ENCODE peak calls at places on chromosomes 3 and 15, in six cellular contexts. One of them, this sample, is unnamed.

GRCh38 chr15:64865998-64866520 is 24.3 kb downstream of the PLEKHO2 start:
- DNase-seq in adrenal gland: no peak
- DNase-seq in ovary: peak; percentile 79
- DNase-seq in bronchial epithelial cell: no peak
- DNase-seq in sigmoid colon: no peak
- DNase-seq in CD8-positive, alpha-beta T cell: no peak
- DNase-seq in this sample: no peak

GRCh38 chr3:160801386-160802118 is 45.5 kb downstream of the PPM1L start:
- DNase-seq in ovary: no peak
- DNase-seq in CD8-positive, alpha-beta T cell: no peak
- DNase-seq in sigmoid colon: peak; percentile 82
- DNase-seq in adrenal gland: peak; percentile 85
- DNase-seq in bronchial epithelial cell: peak; percentile 18
- DNase-seq in this sample: peak; percentile 32

GRCh38 chr3:159796744-159797143 is 191.9 kb upstream of the IL12A start:
- DNase-seq in bronchial epithelial cell: peak; percentile 72
- DNase-seq in adrenal gland: no peak
- DNase-seq in CD8-positive, alpha-beta T cell: no peak
- DNase-seq in ovary: no peak
- DNase-seq in sigmoid colon: no peak
- DNase-seq in this sample: peak; percentile 52

GRCh38 chr15:68055224-68055705 is 1.1 kb downstream of the PIAS1 start:
- DNase-seq in bronchial epithelial cell: peak; percentile 62
- DNase-seq in adrenal gland: peak; percentile 63
- DNase-seq in ovary: no peak
- DNase-seq in CD8-positive, alpha-beta T cell: peak; percentile 61
- DNase-seq in sigmoid colon: no peak
- DNase-seq in this sample: peak; percentile 2

GRCh38 chr3:123641084-123641462 is 56.2 kb upstream of the HACD2 start:
- DNase-seq in bronchial epithelial cell: no peak
- DNase-seq in CD8-positive, alpha-beta T cell: no peak
- DNase-seq in ovary: no peak
- DNase-seq in sigmoid colon: peak; percentile 40
- DNase-seq in adrenal gland: no peak
- DNase-seq in this sample: no peak

GRCh38 chr3:24299801-24300626 is 194.6 kb downstream of the THRB start:
- DNase-seq in adrenal gland: no peak
- DNase-seq in sigmoid colon: no peak
- DNase-seq in bronchial epithelial cell: peak; percentile 72
- DNase-seq in CD8-positive, alpha-beta T cell: no peak
- DNase-seq in ovary: no peak
- DNase-seq in this sample: no peak

GRCh38 chr3:140922634-140923033 is 19.0 kb upstream of the SLC25A36 start:
- DNase-seq in sigmoid colon: no peak
- DNase-seq in CD8-positive, alpha-beta T cell: no peak
- DNase-seq in ovary: no peak
- DNase-seq in adrenal gland: no peak
- DNase-seq in bronchial epithelial cell: peak; percentile 39
- DNase-seq in this sample: no peak

GRCh38 chr15:38242055-38242454 is 10.6 kb upstream of the SPRED1 start:
- DNase-seq in CD8-positive, alpha-beta T cell: no peak
- DNase-seq in sigmoid colon: no peak
- DNase-seq in adrenal gland: no peak
- DNase-seq in ovary: no peak
- DNase-seq in bronchial epithelial cell: no peak
- DNase-seq in this sample: no peak

GRCh38 chr3:131200636-131201199 is 174.0 kb downstream of the NEK11 start:
- DNase-seq in sigmoid colon: no peak
- DNase-seq in adrenal gland: no peak
- DNase-seq in ovary: no peak
- DNase-seq in CD8-positive, alpha-beta T cell: no peak
- DNase-seq in bronchial epithelial cell: no peak
- DNase-seq in this sample: no peak

GRCh38 chr15:28122038-28122949 is 23.2 kb upstream of the OCA2 start:
- DNase-seq in ovary: no peak
- DNase-seq in sigmoid colon: no peak
- DNase-seq in bronchial epithelial cell: no peak
- DNase-seq in CD8-positive, alpha-beta T cell: no peak
- DNase-seq in adrenal gland: no peak
- DNase-seq in this sample: no peak

GRCh38 chr3:152061296-152061695 is 187.9 kb downstream of the SUCNR1 start:
- DNase-seq in CD8-positive, alpha-beta T cell: no peak
- DNase-seq in adrenal gland: no peak
- DNase-seq in bronchial epithelial cell: no peak
- DNase-seq in sigmoid colon: no peak
- DNase-seq in ovary: no peak
- DNase-seq in this sample: no peak

GRCh38 chr3:64300790-64301423 is 75.6 kb upstream of the PRICKLE2 start:
- DNase-seq in sigmoid colon: no peak
- DNase-seq in bronchial epithelial cell: peak; percentile 39
- DNase-seq in adrenal gland: no peak
- DNase-seq in CD8-positive, alpha-beta T cell: no peak
- DNase-seq in ovary: no peak
- DNase-seq in this sample: peak; percentile 81

GRCh38 chr15:76057332-76058000 is 2.3 kb upstream of the TMEM266 start:
- DNase-seq in bronchial epithelial cell: peak; percentile 47
- DNase-seq in adrenal gland: peak; percentile 55
- DNase-seq in ovary: no peak
- DNase-seq in CD8-positive, alpha-beta T cell: no peak
- DNase-seq in sigmoid colon: no peak
- DNase-seq in this sample: peak; percentile 1

GRCh38 chr15:42427429-42428223 is 63.3 kb downstream of the ZNF106 start:
- DNase-seq in ovary: no peak
- DNase-seq in CD8-positive, alpha-beta T cell: no peak
- DNase-seq in bronchial epithelial cell: peak; percentile 13
- DNase-seq in sigmoid colon: no peak
- DNase-seq in adrenal gland: no peak
- DNase-seq in this sample: peak; percentile 89

GRCh38 chr15:37059051-37059450 is 41.3 kb downstream of the MEIS2 start:
- DNase-seq in bronchial epithelial cell: peak; percentile 94
- DNase-seq in adrenal gland: no peak
- DNase-seq in ovary: no peak
- DNase-seq in CD8-positive, alpha-beta T cell: no peak
- DNase-seq in sigmoid colon: no peak
- DNase-seq in this sample: peak; percentile 61

GRCh38 chr3:10459954-10460754 is 45.2 kb downstream of the ATP2B2 start:
- DNase-seq in bronchial epithelial cell: peak; percentile 67
- DNase-seq in sigmoid colon: no peak
- DNase-seq in ovary: no peak
- DNase-seq in CD8-positive, alpha-beta T cell: peak; percentile 53
- DNase-seq in adrenal gland: peak; percentile 66
- DNase-seq in this sample: no peak

GRCh38 chr3:49554639-49555265 is 475 bp downstream of the BSN start:
- DNase-seq in CD8-positive, alpha-beta T cell: no peak
- DNase-seq in ovary: no peak
- DNase-seq in adrenal gland: no peak
- DNase-seq in bronchial epithelial cell: no peak
- DNase-seq in sigmoid colon: no peak
- DNase-seq in this sample: no peak

GRCh38 chr15:66565731-66566130 is at the start of gene LCTL:
- DNase-seq in bronchial epithelial cell: no peak
- DNase-seq in adrenal gland: peak; percentile 23
- DNase-seq in ovary: no peak
- DNase-seq in CD8-positive, alpha-beta T cell: no peak
- DNase-seq in sigmoid colon: no peak
- DNase-seq in this sample: no peak

GRCh38 chr15:98420837-98421236 is 227.5 kb upstream of the IGF1R start:
- DNase-seq in bronchial epithelial cell: no peak
- DNase-seq in sigmoid colon: no peak
- DNase-seq in CD8-positive, alpha-beta T cell: no peak
- DNase-seq in adrenal gland: no peak
- DNase-seq in ovary: no peak
- DNase-seq in this sample: no peak
- H3K4me3 ChIP-seq in bronchial epithelial cell: no peak overlapping the region
- H3K4me3 ChIP-seq in sigmoid colon: no peak overlapping the region
- H3K4me3 ChIP-seq in CD8-positive, alpha-beta T cell: no peak overlapping the region
- H3K4me3 ChIP-seq in adrenal gland: no peak overlapping the region
- H3K4me3 ChIP-seq in ovary: peak overlapping the region; percentile 4
- H3K4me3 ChIP-seq in this sample: no peak overlapping the region

GRCh38 chr3:126083913-126084514 is at the start of gene SLC41A3:
- DNase-seq in ovary: peak; percentile 90
- DNase-seq in bronchial epithelial cell: peak; percentile 70
- DNase-seq in adrenal gland: peak; percentile 89
- DNase-seq in sigmoid colon: peak; percentile 94
- DNase-seq in CD8-positive, alpha-beta T cell: peak; percentile 91
- DNase-seq in this sample: peak; percentile 20
- TF ChIP-seq CTCF in ovary: no peak
- TF ChIP-seq CTCF in bronchial epithelial cell: peak; percentile 67
- TF ChIP-seq CTCF in adrenal gland: no peak
- TF ChIP-seq CTCF in sigmoid colon: peak; percentile 43
- TF ChIP-seq CTCF in CD8-positive, alpha-beta T cell: peak; percentile 54
- TF ChIP-seq CTCF in this sample: peak; percentile 47

GRCh38 chr3:23249961-23250360 is 46.8 kb downstream of the UBE2E2 start:
- DNase-seq in adrenal gland: no peak
- DNase-seq in ovary: no peak
- DNase-seq in bronchial epithelial cell: no peak
- DNase-seq in sigmoid colon: no peak
- DNase-seq in CD8-positive, alpha-beta T cell: no peak
- DNase-seq in this sample: no peak

GRCh38 chr3:23244642-23245041 is 41.5 kb downstream of the UBE2E2 start:
- DNase-seq in bronchial epithelial cell: no peak
- DNase-seq in sigmoid colon: no peak
- DNase-seq in CD8-positive, alpha-beta T cell: no peak
- DNase-seq in adrenal gland: no peak
- DNase-seq in ovary: no peak
- DNase-seq in this sample: no peak

GRCh38 chr3:23246651-23247050 is 43.5 kb downstream of the UBE2E2 start:
- DNase-seq in bronchial epithelial cell: no peak
- DNase-seq in ovary: no peak
- DNase-seq in adrenal gland: no peak
- DNase-seq in sigmoid colon: no peak
- DNase-seq in CD8-positive, alpha-beta T cell: no peak
- DNase-seq in this sample: no peak

GRCh38 chr3:23253214-23253613 is 50.1 kb downstream of the UBE2E2 start:
- DNase-seq in sigmoid colon: no peak
- DNase-seq in ovary: no peak
- DNase-seq in CD8-positive, alpha-beta T cell: no peak
- DNase-seq in bronchial epithelial cell: peak; percentile 69
- DNase-seq in adrenal gland: no peak
- DNase-seq in this sample: no peak

DNA sequence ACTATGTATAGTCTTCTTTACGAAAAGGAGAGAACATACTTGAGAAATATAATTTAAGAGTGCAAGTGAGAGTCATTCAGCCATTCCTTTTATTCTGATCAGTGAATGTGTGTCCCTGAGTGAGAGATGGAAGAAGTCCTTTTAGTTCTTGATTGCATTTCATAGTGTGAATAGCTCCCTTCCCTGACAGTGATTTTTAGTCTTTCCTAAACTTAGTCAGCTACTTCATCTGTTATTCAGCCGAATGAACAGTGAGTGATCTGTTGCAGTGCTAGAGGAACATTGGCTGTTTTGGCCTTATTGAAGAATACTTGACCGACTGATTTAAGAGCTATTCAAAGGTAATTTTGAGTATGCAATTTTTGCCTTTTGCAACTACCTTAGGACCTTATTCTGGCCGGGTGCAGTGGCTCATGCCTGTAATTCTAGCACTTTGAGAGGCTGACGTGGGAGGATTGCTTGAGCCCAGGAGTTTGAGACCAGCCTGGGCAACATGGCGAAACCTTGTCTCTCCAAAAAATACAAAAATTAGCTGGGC is 45.5 kb downstream of the UBE2E2 start:
- DNase-seq in ovary: no peak
- DNase-seq in CD8-positive, alpha-beta T cell: no peak
- DNase-seq in adrenal gland: no peak
- DNase-seq in bronchial epithelial cell: no peak
- DNase-seq in sigmoid colon: no peak
- DNase-seq in this sample: no peak
- H3K4me3 ChIP-seq in ovary: no peak overlapping the region
- H3K4me3 ChIP-seq in CD8-positive, alpha-beta T cell: no peak overlapping the region
- H3K4me3 ChIP-seq in adrenal gland: no peak overlapping the region
- H3K4me3 ChIP-seq in bronchial epithelial cell: no peak overlapping the region
- H3K4me3 ChIP-seq in sigmoid colon: no peak overlapping the region
- H3K4me3 ChIP-seq in this sample: no peak overlapping the region

GRCh38 chr3:179276743-179277142 is 25.8 kb upstream of the KCNMB3 start:
- DNase-seq in sigmoid colon: no peak
- DNase-seq in bronchial epithelial cell: no peak
- DNase-seq in ovary: no peak
- DNase-seq in adrenal gland: no peak
- DNase-seq in CD8-positive, alpha-beta T cell: no peak
- DNase-seq in this sample: no peak

GRCh38 chr3:179268400-179269051 is 17.6 kb upstream of the KCNMB3 start:
- DNase-seq in CD8-positive, alpha-beta T cell: no peak
- DNase-seq in ovary: no peak
- DNase-seq in sigmoid colon: no peak
- DNase-seq in adrenal gland: no peak
- DNase-seq in bronchial epithelial cell: no peak
- DNase-seq in this sample: no peak

GRCh38 chr3:179276001-179276400 is 25.1 kb upstream of the KCNMB3 start:
- DNase-seq in adrenal gland: no peak
- DNase-seq in bronchial epithelial cell: no peak
- DNase-seq in CD8-positive, alpha-beta T cell: no peak
- DNase-seq in ovary: no peak
- DNase-seq in sigmoid colon: no peak
- DNase-seq in this sample: no peak

GRCh38 chr3:179269152-179269707 is 18.3 kb upstream of the KCNMB3 start:
- DNase-seq in adrenal gland: no peak
- DNase-seq in bronchial epithelial cell: no peak
- DNase-seq in ovary: no peak
- DNase-seq in CD8-positive, alpha-beta T cell: no peak
- DNase-seq in sigmoid colon: no peak
- DNase-seq in this sample: no peak

GRCh38 chr3:179272385-179272784 is 21.5 kb upstream of the KCNMB3 start:
- DNase-seq in adrenal gland: no peak
- DNase-seq in ovary: no peak
- DNase-seq in bronchial epithelial cell: no peak
- DNase-seq in sigmoid colon: no peak
- DNase-seq in CD8-positive, alpha-beta T cell: no peak
- DNase-seq in this sample: no peak
- TF ChIP-seq CTCF in adrenal gland: peak; percentile 25
- TF ChIP-seq CTCF in ovary: no peak
- TF ChIP-seq CTCF in bronchial epithelial cell: no peak
- TF ChIP-seq CTCF in sigmoid colon: peak; percentile 13
- TF ChIP-seq CTCF in CD8-positive, alpha-beta T cell: no peak
- TF ChIP-seq CTCF in this sample: peak; percentile 44

GRCh38 chr3:46206284-46206683 is 1.8 kb downstream of the CCR1 start:
- DNase-seq in sigmoid colon: no peak
- DNase-seq in bronchial epithelial cell: peak; percentile 17
- DNase-seq in adrenal gland: no peak
- DNase-seq in ovary: no peak
- DNase-seq in CD8-positive, alpha-beta T cell: no peak
- DNase-seq in this sample: no peak
- H3K4me3 ChIP-seq in sigmoid colon: peak overlapping the region; percentile 31
- H3K4me3 ChIP-seq in bronchial epithelial cell: no peak overlapping the region
- H3K4me3 ChIP-seq in adrenal gland: no peak overlapping the region
- H3K4me3 ChIP-seq in ovary: no peak overlapping the region
- H3K4me3 ChIP-seq in CD8-positive, alpha-beta T cell: no peak overlapping the region
- H3K4me3 ChIP-seq in this sample: no peak overlapping the region